ENCODE peak calls at places on chromosome 21, in five cellular contexts. N is HuH-7, T is body of pancreas, H is Calu3, E is memory B cell. U is an unnamed sample.
A peak's percentile ranks its signal among the peaks of the same experiment; 100 is the strongest.

GRCh38 chr21:41957991-41958766 is 4.4 kb upstream of the C2CD2 start:
- DNase-seq in N (peak; percentile 87), T (peak; percentile 54), H (peak; percentile 71), E (no peak), U (no peak)

GRCh38 chr21:33496345-33496744 is 4.8 kb upstream of the DNAJC28 start:
- DNase-seq in N (no peak), T (no peak), H (no peak), E (no peak), U (no peak)

GRCh38 chr21:21165063-21165645 is 166.9 kb downstream of the NCAM2 start:
- DNase-seq in N (no peak), T (no peak), H (no peak), E (no peak), U (no peak)

GRCh38 chr21:33801424-33802405 is 113.9 kb downstream of the ATP5PO start:
- DNase-seq in N (no peak), T (peak; percentile 21), H (peak; percentile 54), E (no peak), U (no peak)

GRCh38 chr21:9750341-9751086 is 770.9 kb upstream of the TPTE start:
- DNase-seq in N (no peak), T (no peak), H (no peak), E (no peak), U (no peak)

GRCh38 chr21:45302082-45303061 is 14.7 kb upstream of the POFUT2 start:
- DNase-seq in N (no peak), T (peak; percentile 10), H (no peak), E (no peak), U (peak; percentile 57)

GRCh38 chr21:32819702-32820101 is 48.1 kb upstream of the PAXBP1 start:
- DNase-seq in N (no peak), T (no peak), H (no peak), E (no peak), U (no peak)

GRCh38 chr21:27827972-27828371 is 861.1 kb upstream of the ADAMTS5 start:
- DNase-seq in N (no peak), T (no peak), H (no peak), E (no peak), U (no peak)

GRCh38 chr21:36917487-36918158 is 48.8 kb downstream of the HLCS start:
- DNase-seq in N (peak; percentile 71), T (peak; percentile 56), H (peak; percentile 39), E (no peak), U (no peak)

GRCh38 chr21:28884976-28885852 is 107.5 kb downstream of the LTN1 start:
- DNase-seq in N (peak; percentile 86), T (peak; percentile 87), H (peak; percentile 71), E (peak; percentile 83), U (peak; percentile 94)

GRCh38 chr21:33414068-33414467 is 10.9 kb downstream of the IFNGR2 start:
- DNase-seq in N (no peak), T (no peak), H (no peak), E (no peak), U (no peak)

GRCh38 chr21:39834543-39834942 is 32.7 kb upstream of the PCP4 start:
- DNase-seq in N (no peak), T (no peak), H (no peak), E (no peak), U (no peak)

GRCh38 chr21:28447453-28447852 is 545.2 kb downstream of the LTN1 start:
- DNase-seq in N (no peak), T (no peak), H (no peak), E (no peak), U (no peak)

GRCh38 chr21:40215941-40216340 is 348.7 kb downstream of the PCP4 start:
- DNase-seq in N (no peak), T (no peak), H (no peak), E (no peak), U (no peak)

GRCh38 chr21:33828083-33828482 is 87.5 kb downstream of the ATP5PO start:
- DNase-seq in N (no peak), T (no peak), H (no peak), E (no peak), U (no peak)

GRCh38 chr21:29849735-29850176 is 90.0 kb downstream of the GRIK1 start:
- DNase-seq in N (peak; percentile 32), T (peak; percentile 63), H (peak; percentile 48), E (peak; percentile 25), U (peak; percentile 61)

GRCh38 chr21:30676737-30677136 is 34.1 kb downstream of the KRTAP20-3 start:
- DNase-seq in N (no peak), T (no peak), H (no peak), E (no peak), U (no peak)

GRCh38 chr21:39630191-39630591 is 17.5 kb downstream of the B3GALT5 start:
- DNase-seq in N (no peak), T (no peak), H (peak; percentile 54), E (no peak), U (no peak)

GRCh38 chr21:26717146-26717739 is 128.0 kb downstream of the ADAMTS1 start:
- DNase-seq in N (no peak), T (no peak), H (no peak), E (no peak), U (no peak)

GRCh38 chr21:43353282-43354010 is 73.5 kb downstream of the SIK1 start:
- DNase-seq in N (no peak), T (no peak), H (no peak), E (peak; percentile 64), U (no peak)

U was measured in activated CD8-positive, alpha-beta T cell treated with anti-CD3 and anti-CD28 coated beads for 36 hours.